ENCODE peak calls at places on chromosomes 6 and 20, in five cellular contexts. One of them, this sample, is unnamed.

GRCh38 chr6:165001502-165002157 is 307.8 kb downstream of the C6orf118 start:
- DNase-seq in retina: no peak
- DNase-seq in ELR: no peak
- DNase-seq in NCI-H1694: no peak
- DNase-seq in GM23338: no peak
- DNase-seq in this sample: no peak

GRCh38 chr6:156268849-156269248 is 508.3 kb upstream of the ARID1B start:
- DNase-seq in GM23338: no peak
- DNase-seq in NCI-H1694: no peak
- DNase-seq in retina: no peak
- DNase-seq in ELR: no peak
- DNase-seq in this sample: no peak

GRCh38 chr20:21286775-21287174 is 16.4 kb upstream of the XRN2 start:
- DNase-seq in GM23338: no peak
- DNase-seq in NCI-H1694: no peak
- DNase-seq in ELR: no peak
- DNase-seq in retina: no peak
- DNase-seq in this sample: peak; percentile 28

GRCh38 chr6:74578339-74578738 is 627.5 kb downstream of the COL12A1 start:
- DNase-seq in GM23338: no peak
- DNase-seq in ELR: peak; percentile 40
- DNase-seq in retina: no peak
- DNase-seq in NCI-H1694: no peak
- DNase-seq in this sample: peak; percentile 86

GRCh38 chr20:52945862-52946522 is 26.2 kb upstream of the TSHZ2 start:
- DNase-seq in GM23338: no peak
- DNase-seq in NCI-H1694: no peak
- DNase-seq in retina: no peak
- DNase-seq in ELR: no peak
- DNase-seq in this sample: no peak

GRCh38 chr20:4720121-4720976 is 1.4 kb upstream of the PRND start:
- DNase-seq in ELR: peak; percentile 78
- DNase-seq in retina: peak; percentile 86
- DNase-seq in NCI-H1694: peak; percentile 36
- DNase-seq in GM23338: peak; percentile 90
- DNase-seq in this sample: peak; percentile 74

GRCh38 chr20:20435453-20435852 is 67.5 kb downstream of the INSM1 start:
- DNase-seq in GM23338: peak; percentile 48
- DNase-seq in retina: peak; percentile 19
- DNase-seq in ELR: no peak
- DNase-seq in NCI-H1694: no peak
- DNase-seq in this sample: peak; percentile 24

GRCh38 chr6:27370391-27370790 is 18.2 kb upstream of the ZNF391 start:
- DNase-seq in ELR: peak; percentile 10
- DNase-seq in NCI-H1694: no peak
- DNase-seq in retina: no peak
- DNase-seq in GM23338: no peak
- DNase-seq in this sample: peak; percentile 55

GRCh38 chr20:2805682-2806350 is 5.4 kb upstream of the CPXM1 start:
- DNase-seq in retina: no peak
- DNase-seq in NCI-H1694: no peak
- DNase-seq in GM23338: peak; percentile 62
- DNase-seq in ELR: no peak
- DNase-seq in this sample: no peak

GRCh38 chr20:15899972-15900371 is 673.3 kb downstream of the KIF16B start:
- DNase-seq in GM23338: no peak
- DNase-seq in ELR: no peak
- DNase-seq in retina: peak; percentile 71
- DNase-seq in NCI-H1694: no peak
- DNase-seq in this sample: no peak

GRCh38 chr6:163588211-163588919 is 173.8 kb downstream of the QKI start:
- DNase-seq in GM23338: no peak
- DNase-seq in retina: no peak
- DNase-seq in NCI-H1694: no peak
- DNase-seq in ELR: peak; percentile 90
- DNase-seq in this sample: peak; percentile 93